ENCODE peak calls at places on chromosomes 5 and 9, in nine cellular contexts. H is heart left ventricle; J is Calu3; F is RCC 7860; W is cardiac fibroblast; Z is CD4-positive, CD25-positive, alpha-beta regulatory T cell; M is GM19239; R is stimulated activated naive B cell treated with anti-CD40 and anti-IgM and Interleukin-4, amounts not matched to agents 10 μg/mL and 1 μg/mL and 100 μg/mL, for 72 hours; S is PC-3. Q is an unnamed sample.

GRCh38 chr5:85741972-85742371 is 875.8 kb upstream of the COX7C start:
- DNase-seq in F (no peak), H (no peak), R (no peak), W (no peak), M (no peak), J (no peak), S (no peak), Z (no peak), Q (no peak)

GRCh38 chr5:82349651-82350050 is 71.5 kb upstream of the RPS23 start:
- DNase-seq in M (no peak), H (no peak), J (peak), Z (no peak), S (peak), W (peak), R (no peak), F (no peak), Q (no peak)

GRCh38 chr5:34535433-34535832 is 120.7 kb upstream of the RAI14 start:
- DNase-seq in Z (no peak), J (no peak), F (no peak), H (no peak), W (peak), R (no peak), M (no peak), S (no peak), Q (no peak)

GRCh38 chr5:138466058-138466899 is 1.0 kb downstream of the EGR1 start:
- DNase-seq in M (no peak), Z (peak), H (no peak), F (no peak), R (no peak), W (peak), J (peak), S (no peak), Q (no peak)

GRCh38 chr9:127360829-127361228 is 36.1 kb upstream of the SLC2A8 start:
- DNase-seq in M (no peak), J (no peak), Z (no peak), S (peak), W (peak), H (no peak), F (no peak), R (no peak), Q (no peak)

GRCh38 chr9:96720435-96720834 is 57.5 kb downstream of the ZNF510 start:
- DNase-seq in F (no peak), J (no peak), M (no peak), R (no peak), H (no peak), W (no peak), S (no peak), Z (no peak), Q (no peak)

GRCh38 chr5:16673241-16673998 is 56.6 kb upstream of the RETREG1 start:
- DNase-seq in Z (peak), R (no peak), W (no peak), F (no peak), M (no peak), H (no peak), S (no peak), J (no peak), Q (no peak)

GRCh38 chr5:57889558-57889957 is 406.9 kb upstream of the ACTBL2 start:
- DNase-seq in W (peak), Z (no peak), F (peak), R (no peak), J (peak), H (no peak), M (no peak), S (peak), Q (no peak)

GRCh38 chr9:136694163-136694864 is 7.1 kb upstream of the AGPAT2 start:
- DNase-seq in J (peak), F (no peak), W (peak), H (no peak), M (no peak), S (peak), Z (no peak), R (no peak), Q (peak)

GRCh38 chr5:139494256-139494655 is 11.7 kb upstream of the STING1 start:
- DNase-seq in R (no peak), S (peak), W (peak), Z (no peak), F (no peak), J (no peak), H (no peak), M (no peak), Q (no peak)

GRCh38 chr9:2567922-2568321 is 53.7 kb upstream of the VLDLR start:
- DNase-seq in S (peak), M (no peak), Z (no peak), W (no peak), H (no peak), R (no peak), J (no peak), F (no peak), Q (no peak)

GRCh38 chr5:107300928-107301327 is 369.8 kb downstream of the EFNA5 start:
- DNase-seq in W (no peak), M (no peak), Z (no peak), J (no peak), F (no peak), R (no peak), S (peak), H (no peak), Q (no peak)

GRCh38 chr9:121201045-121201737 is 478 bp downstream of the RAB14 start:
- DNase-seq in R (peak), M (no peak), J (peak), Z (peak), H (peak), S (no peak), W (no peak), F (no peak), Q (peak)

GRCh38 chr9:112750111-112750766 is at the start of gene SNX30:
- DNase-seq in S (peak), R (peak), W (peak), Z (peak), M (peak), J (peak), H (peak), F (peak), Q (peak)

GRCh38 chr9:26243298-26243697 is 565.1 kb upstream of the TUSC1 start:
- DNase-seq in Z (no peak), F (no peak), M (no peak), J (no peak), S (no peak), R (no peak), W (no peak), H (no peak), Q (no peak)

GRCh38 chr9:36049408-36049807 is 12.7 kb downstream of the RECK start:
- DNase-seq in S (no peak), M (no peak), W (no peak), J (no peak), Z (no peak), R (no peak), F (no peak), H (no peak), Q (no peak)

GRCh38 chr9:122005597-122005996 is 87.5 kb downstream of the TTLL11 start:
- DNase-seq in Z (no peak), W (peak), F (peak), J (peak), H (no peak), R (no peak), S (peak), M (no peak), Q (no peak)

GRCh38 chr5:39772307-39772706 is 347.5 kb upstream of the DAB2 start:
- DNase-seq in Z (no peak), W (no peak), J (no peak), M (no peak), S (no peak), H (no peak), R (no peak), F (no peak), Q (no peak)

GRCh38 chr5:43772601-43773031 is 169.6 kb downstream of the NNT start:
- DNase-seq in Z (no peak), H (no peak), S (peak), W (peak), J (peak), M (no peak), F (no peak), R (no peak), Q (no peak)

GRCh38 chr5:153613143-153613542 is 122.7 kb downstream of the GRIA1 start:
- DNase-seq in Z (no peak), S (peak), M (no peak), W (peak), H (no peak), F (no peak), R (no peak), J (no peak), Q (no peak)